ENCODE peak calls at places on chromosomes 16 and 17, in four cellular contexts. One of them, this sample, is unnamed. For H3K4me1, the result is how much of the 10 kb centered on the place peaks cover.

GRCh38 chr16:57042157-57043111 is 49.9 kb upstream of the CPNE2 start:
- DNase-seq in CD8-positive, alpha-beta T cell: peak
- DNase-seq in heart left ventricle: no peak
- DNase-seq in uterus: no peak
- DNase-seq in this sample: peak

GRCh38 chr16:76970745-76971099 is 220.3 kb upstream of the MON1B start:
- DNase-seq in heart left ventricle: no peak
- DNase-seq in uterus: no peak
- DNase-seq in CD8-positive, alpha-beta T cell: no peak
- DNase-seq in this sample: no peak

GRCh38 chr17:78609198-78609597 is 32.0 kb upstream of the DNAH17 start:
- DNase-seq in uterus: no peak
- DNase-seq in heart left ventricle: no peak
- DNase-seq in CD8-positive, alpha-beta T cell: no peak
- DNase-seq in this sample: no peak

GRCh38 chr17:45785373-45786193 is 1.5 kb downstream of the CRHR1 start:
- DNase-seq in uterus: no peak
- DNase-seq in CD8-positive, alpha-beta T cell: no peak
- DNase-seq in heart left ventricle: no peak
- DNase-seq in this sample: no peak

GRCh38 chr16:81095653-81095952 is 592 bp downstream of the GCSH start:
- DNase-seq in heart left ventricle: no peak
- DNase-seq in CD8-positive, alpha-beta T cell: no peak
- DNase-seq in uterus: no peak
- DNase-seq in this sample: no peak

GRCh38 chr16:23679274-23679985 is 741 bp downstream of the PLK1 start:
- DNase-seq in heart left ventricle: no peak
- DNase-seq in CD8-positive, alpha-beta T cell: no peak
- DNase-seq in uterus: no peak
- DNase-seq in this sample: no peak

GRCh38 chr16:49513040-49513439 is 139.4 kb downstream of the C16orf78 start:
- DNase-seq in uterus: no peak
- DNase-seq in CD8-positive, alpha-beta T cell: no peak
- DNase-seq in heart left ventricle: no peak
- DNase-seq in this sample: no peak

GRCh38 chr16:65153365-65154105 is 31.7 kb upstream of the CDH11 start:
- DNase-seq in CD8-positive, alpha-beta T cell: no peak
- DNase-seq in uterus: no peak
- DNase-seq in heart left ventricle: no peak
- DNase-seq in this sample: no peak

GRCh38 chr16:78444-79145 is 570 bp downstream of the MPG start:
- DNase-seq in heart left ventricle: peak
- DNase-seq in CD8-positive, alpha-beta T cell: no peak
- DNase-seq in uterus: peak
- DNase-seq in this sample: no peak

GRCh38 chr17:5055543-5055942 is 20.3 kb upstream of the SLC52A1 start:
- DNase-seq in CD8-positive, alpha-beta T cell: no peak
- DNase-seq in heart left ventricle: no peak
- DNase-seq in uterus: no peak
- DNase-seq in this sample: no peak

GRCh38 chr16:4811242-4811641 is 8.8 kb upstream of the ROGDI start:
- DNase-seq in CD8-positive, alpha-beta T cell: no peak
- DNase-seq in uterus: no peak
- DNase-seq in heart left ventricle: no peak
- DNase-seq in this sample: no peak

GRCh38 chr16:67885976-67886375 is 1.3 kb downstream of the NRN1L start:
- DNase-seq in heart left ventricle: no peak
- DNase-seq in uterus: no peak
- DNase-seq in CD8-positive, alpha-beta T cell: no peak
- DNase-seq in this sample: no peak

GRCh38 chr16:4064950-4065352 is 51.3 kb downstream of the ADCY9 start:
- DNase-seq in heart left ventricle: no peak
- DNase-seq in uterus: no peak
- DNase-seq in CD8-positive, alpha-beta T cell: peak
- DNase-seq in this sample: peak

GRCh38 chr17:46983782-46984181 is 4.7 kb upstream of the RPRML start:
- DNase-seq in heart left ventricle: no peak
- DNase-seq in uterus: no peak
- DNase-seq in CD8-positive, alpha-beta T cell: no peak
- DNase-seq in this sample: no peak

GRCh38 chr17:1533649-1534325 is 17.4 kb upstream of the INPP5K start:
- DNase-seq in uterus: no peak
- DNase-seq in CD8-positive, alpha-beta T cell: no peak
- DNase-seq in heart left ventricle: no peak
- DNase-seq in this sample: no peak

GRCh38 chr17:16516594-16517018 is 24.6 kb upstream of the LRRC75A start:
- DNase-seq in heart left ventricle: peak
- DNase-seq in uterus: peak
- DNase-seq in CD8-positive, alpha-beta T cell: no peak
- DNase-seq in this sample: no peak

GRCh38 chr17:57577751-57578607 is 167.1 kb downstream of the CCDC182 start:
- DNase-seq in heart left ventricle: no peak
- DNase-seq in uterus: peak
- DNase-seq in CD8-positive, alpha-beta T cell: no peak
- DNase-seq in this sample: no peak

GRCh38 chr16:73565263-73565662 is 517.3 kb upstream of the ZFHX3 start:
- DNase-seq in CD8-positive, alpha-beta T cell: no peak
- DNase-seq in uterus: no peak
- DNase-seq in heart left ventricle: no peak
- DNase-seq in this sample: no peak

GRCh38 chr17:81443269-81443668 is 48.0 kb downstream of the BAHCC1 start:
- DNase-seq in uterus: no peak
- DNase-seq in heart left ventricle: no peak
- DNase-seq in CD8-positive, alpha-beta T cell: no peak
- DNase-seq in this sample: no peak

GRCh38 chr17:28493467-28493866 is 12.7 kb upstream of the FOXN1 start:
- DNase-seq in heart left ventricle: no peak
- DNase-seq in uterus: no peak
- DNase-seq in CD8-positive, alpha-beta T cell: no peak
- DNase-seq in this sample: no peak

GRCh38 chr17:28488884-28489276 is 15.4 kb downstream of the SLC13A2 start:
- DNase-seq in heart left ventricle: no peak
- DNase-seq in uterus: no peak
- DNase-seq in CD8-positive, alpha-beta T cell: no peak
- DNase-seq in this sample: no peak

GRCh38 chr17:28492352-28493310 is 13.5 kb upstream of the FOXN1 start:
- DNase-seq in CD8-positive, alpha-beta T cell: no peak
- DNase-seq in uterus: no peak
- DNase-seq in heart left ventricle: no peak
- DNase-seq in this sample: no peak

GRCh38 chr17:28491860-28492259 is 14.3 kb upstream of the FOXN1 start:
- DNase-seq in CD8-positive, alpha-beta T cell: no peak
- DNase-seq in heart left ventricle: no peak
- DNase-seq in uterus: no peak
- DNase-seq in this sample: no peak

GRCh38 chr17:28491286-28491685 is 14.9 kb upstream of the FOXN1 start:
- DNase-seq in CD8-positive, alpha-beta T cell: no peak
- DNase-seq in uterus: no peak
- DNase-seq in heart left ventricle: no peak
- DNase-seq in this sample: no peak
- H3K4me1 ChIP-seq in CD8-positive, alpha-beta T cell: under half
- H3K4me1 ChIP-seq in uterus: under half
- H3K4me1 ChIP-seq in heart left ventricle: under half
- H3K4me1 ChIP-seq in this sample: under half

GRCh38 chr17:40103742-40104095 is 3.3 kb upstream of the NR1D1 start:
- DNase-seq in uterus: no peak
- DNase-seq in heart left ventricle: no peak
- DNase-seq in CD8-positive, alpha-beta T cell: no peak
- DNase-seq in this sample: no peak

GRCh38 chr17:40104570-40105471 is 4.4 kb upstream of the NR1D1 start:
- DNase-seq in uterus: peak
- DNase-seq in CD8-positive, alpha-beta T cell: no peak
- DNase-seq in heart left ventricle: no peak
- DNase-seq in this sample: no peak

GRCh38 chr17:40100669-40101366 is 429 bp upstream of the NR1D1 start:
- DNase-seq in heart left ventricle: peak
- DNase-seq in CD8-positive, alpha-beta T cell: peak
- DNase-seq in uterus: peak
- DNase-seq in this sample: peak

GRCh38 chr17:40101367-40102210 is 1.2 kb upstream of the NR1D1 start:
- DNase-seq in heart left ventricle: no peak
- DNase-seq in uterus: no peak
- DNase-seq in CD8-positive, alpha-beta T cell: no peak
- DNase-seq in this sample: no peak

DNA sequence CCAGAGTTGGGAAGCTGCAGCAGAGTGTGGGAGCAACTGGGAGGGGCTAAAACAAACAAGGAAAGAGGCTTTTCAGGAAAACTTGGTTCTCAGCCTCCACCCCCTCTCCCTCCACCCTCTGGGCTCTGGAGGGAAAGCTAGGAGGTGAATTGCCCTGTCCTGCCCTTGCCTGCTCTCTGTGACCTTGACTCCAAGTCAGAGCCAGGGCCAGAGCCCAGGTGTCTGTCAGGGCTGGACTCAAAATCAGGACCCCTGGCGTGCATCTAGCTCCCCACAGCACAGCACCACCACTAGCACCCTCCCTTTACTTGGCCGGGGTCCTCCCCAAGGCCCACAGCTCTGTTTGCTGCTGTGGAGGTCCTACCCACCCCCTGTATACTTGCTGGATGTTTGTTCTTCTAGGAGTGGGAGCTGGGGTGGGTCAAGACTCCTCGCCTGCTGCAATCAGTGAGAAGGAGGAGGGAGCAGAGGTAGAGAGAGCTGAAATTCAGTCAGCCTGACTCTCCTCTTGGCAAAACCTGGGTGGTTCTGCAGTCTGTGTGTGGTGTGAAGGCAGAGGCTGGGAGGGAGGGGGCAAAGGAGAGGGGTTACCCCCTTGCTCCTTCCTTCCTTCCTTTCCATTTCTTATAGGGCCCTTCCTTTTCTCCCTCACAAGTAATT is 2.8 kb upstream of the NR1D1 start:
- DNase-seq in uterus: peak
- DNase-seq in heart left ventricle: peak
- DNase-seq in CD8-positive, alpha-beta T cell: no peak
- DNase-seq in this sample: no peak
- H3K4me1 ChIP-seq in uterus: under half
- H3K4me1 ChIP-seq in heart left ventricle: half or more
- H3K4me1 ChIP-seq in CD8-positive, alpha-beta T cell: half or more
- H3K4me1 ChIP-seq in this sample: half or more

DNA sequence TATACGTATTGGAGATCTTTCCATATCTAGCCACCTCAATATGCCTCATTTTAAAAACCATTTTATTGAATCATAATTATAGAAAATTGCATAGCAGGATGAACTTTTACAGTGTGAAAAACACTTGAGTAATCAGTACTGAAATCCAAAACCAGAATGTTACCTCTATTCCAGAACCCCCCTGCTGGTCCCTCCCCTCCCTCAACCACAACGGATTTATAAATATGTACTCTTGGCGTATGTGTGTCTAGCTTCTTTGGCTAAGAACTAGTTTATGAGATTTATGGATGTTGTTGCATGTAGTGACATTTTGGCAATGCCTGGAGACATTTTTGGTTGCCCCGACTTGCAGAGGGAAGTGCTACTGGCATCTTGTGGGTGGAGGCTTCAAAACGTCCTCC is 23.4 kb downstream of the ITPRIPL2 start:
- DNase-seq in uterus: no peak
- DNase-seq in CD8-positive, alpha-beta T cell: no peak
- DNase-seq in heart left ventricle: no peak
- DNase-seq in this sample: no peak
- H3K4me1 ChIP-seq in uterus: under half
- H3K4me1 ChIP-seq in CD8-positive, alpha-beta T cell: under half
- H3K4me1 ChIP-seq in heart left ventricle: under half
- H3K4me1 ChIP-seq in this sample: under half

GRCh38 chr17:80267391-80267790 is 6.7 kb downstream of the RNF213 start:
- DNase-seq in uterus: no peak
- DNase-seq in CD8-positive, alpha-beta T cell: peak
- DNase-seq in heart left ventricle: no peak
- DNase-seq in this sample: no peak
- H3K4me1 ChIP-seq in uterus: under half
- H3K4me1 ChIP-seq in CD8-positive, alpha-beta T cell: half or more
- H3K4me1 ChIP-seq in heart left ventricle: under half
- H3K4me1 ChIP-seq in this sample: half or more

GRCh38 chr17:50099003-50099402 is 3.9 kb downstream of the PDK2 start:
- DNase-seq in uterus: no peak
- DNase-seq in heart left ventricle: no peak
- DNase-seq in CD8-positive, alpha-beta T cell: no peak
- DNase-seq in this sample: no peak
- H3K4me1 ChIP-seq in uterus: under half
- H3K4me1 ChIP-seq in heart left ventricle: half or more
- H3K4me1 ChIP-seq in CD8-positive, alpha-beta T cell: under half
- H3K4me1 ChIP-seq in this sample: under half

GRCh38 chr17:9932481-9932880 is 27.4 kb upstream of the RCVRN start:
- DNase-seq in uterus: no peak
- DNase-seq in heart left ventricle: no peak
- DNase-seq in CD8-positive, alpha-beta T cell: no peak
- DNase-seq in this sample: no peak
- H3K4me1 ChIP-seq in uterus: under half
- H3K4me1 ChIP-seq in heart left ventricle: under half
- H3K4me1 ChIP-seq in CD8-positive, alpha-beta T cell: under half
- H3K4me1 ChIP-seq in this sample: under half

GRCh38 chr16:48157794-48158193 is 2.0 kb upstream of the ABCC12 start:
- DNase-seq in uterus: no peak
- DNase-seq in heart left ventricle: no peak
- DNase-seq in CD8-positive, alpha-beta T cell: no peak
- DNase-seq in this sample: no peak
- H3K4me1 ChIP-seq in uterus: under half
- H3K4me1 ChIP-seq in heart left ventricle: under half
- H3K4me1 ChIP-seq in CD8-positive, alpha-beta T cell: under half
- H3K4me1 ChIP-seq in this sample: under half

GRCh38 chr17:77325537-77325825 is 184.7 kb downstream of the SEC14L1 start:
- DNase-seq in CD8-positive, alpha-beta T cell: no peak
- DNase-seq in uterus: no peak
- DNase-seq in heart left ventricle: no peak
- DNase-seq in this sample: no peak
- H3K4me1 ChIP-seq in CD8-positive, alpha-beta T cell: under half
- H3K4me1 ChIP-seq in uterus: under half
- H3K4me1 ChIP-seq in heart left ventricle: under half
- H3K4me1 ChIP-seq in this sample: under half

GRCh38 chr17:34391241-34391640 is 28.2 kb upstream of the CCL1 start:
- DNase-seq in heart left ventricle: no peak
- DNase-seq in CD8-positive, alpha-beta T cell: no peak
- DNase-seq in uterus: no peak
- DNase-seq in this sample: no peak
- H3K4me1 ChIP-seq in heart left ventricle: under half
- H3K4me1 ChIP-seq in CD8-positive, alpha-beta T cell: under half
- H3K4me1 ChIP-seq in uterus: under half
- H3K4me1 ChIP-seq in this sample: under half

DNA sequence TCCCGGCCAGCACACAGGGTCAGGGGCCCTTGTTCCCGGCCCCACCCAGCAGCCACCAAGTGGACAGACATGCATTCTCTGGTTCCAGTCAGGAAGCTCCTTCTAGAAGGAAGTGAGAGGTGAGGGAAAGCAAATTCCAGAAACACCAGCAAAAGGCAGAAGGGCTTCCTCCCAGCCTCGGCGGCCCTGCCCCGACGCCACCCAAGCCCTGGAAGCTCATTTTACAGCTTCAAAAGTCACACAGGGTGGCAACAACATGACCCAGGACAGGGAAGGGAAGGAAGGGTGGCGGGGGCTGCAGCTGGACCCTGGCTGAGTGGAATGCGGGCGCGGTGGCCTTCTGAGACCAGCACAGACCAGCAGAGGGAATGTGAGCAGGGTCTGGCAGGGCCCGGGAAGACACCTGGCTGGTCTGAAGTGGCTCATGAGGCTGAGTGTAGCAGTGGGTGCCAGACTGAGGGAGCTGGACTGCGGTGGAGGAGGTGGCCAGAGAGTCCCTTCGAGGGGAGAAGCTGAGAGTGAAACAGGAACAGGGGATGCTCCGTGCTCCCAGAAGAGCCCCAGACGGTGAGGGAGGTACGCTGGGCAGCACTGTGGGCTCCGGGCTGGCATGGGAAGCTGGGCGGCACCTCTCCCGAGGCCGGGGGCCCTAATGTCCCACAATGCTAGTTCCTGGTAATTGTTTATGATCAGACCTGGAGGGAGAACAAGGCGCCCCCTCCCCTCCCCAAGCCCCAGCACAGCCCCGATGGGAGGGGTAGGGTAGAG is 1.9 kb upstream of the UNC13D start:
- DNase-seq in CD8-positive, alpha-beta T cell: no peak
- DNase-seq in uterus: no peak
- DNase-seq in heart left ventricle: no peak
- DNase-seq in this sample: no peak
- H3K4me1 ChIP-seq in CD8-positive, alpha-beta T cell: under half
- H3K4me1 ChIP-seq in uterus: under half
- H3K4me1 ChIP-seq in heart left ventricle: half or more
- H3K4me1 ChIP-seq in this sample: under half

This sample was measured in CD8-positive, alpha-beta memory T cell.